ENCODE peak calls at places on chromosomes 13 and 19, in six cellular contexts. I is ascending aorta; J is CD4-positive, alpha-beta memory T cell; X is left ventricle myocardium inferior; K is esophagus muscularis mucosa; E is mammary epithelial cell. C is an unnamed sample.

GRCh38 chr19:33702606-33703437 is 81.1 kb downstream of the CHST8 start:
- DNase-seq in I (no peak), J (no peak), X (no peak), K (no peak), E (no peak), C (no peak)

GRCh38 chr19:18291590-18292459 is 10.4 kb upstream of the JUND start:
- DNase-seq in I (peak; percentile 94), J (peak; percentile 73), X (peak; percentile 86), K (no peak), E (peak; percentile 41), C (peak; percentile 83)

GRCh38 chr13:44049546-44049945 is 169.8 kb downstream of the LACC1 start:
- DNase-seq in I (no peak), J (no peak), X (no peak), K (no peak), E (no peak), C (no peak)

GRCh38 chr13:60032836-60033235 is 130.9 kb downstream of the DIAPH3 start:
- DNase-seq in I (no peak), J (no peak), X (no peak), K (no peak), E (no peak), C (no peak)

GRCh38 chr19:5828661-5829566 is 10.6 kb downstream of the FUT6 start:
- DNase-seq in I (no peak), J (no peak), X (peak; percentile 40), K (no peak), E (no peak), C (peak; percentile 20)

GRCh38 chr13:31161583-31162150 is at the start of gene HSPH1:
- DNase-seq in I (peak; percentile 99), J (peak; percentile 100), X (peak; percentile 99), K (peak; percentile 99), E (peak; percentile 99), C (peak; percentile 99)

GRCh38 chr19:13208131-13208963 is 58.1 kb downstream of the IER2 start:
- DNase-seq in I (peak; percentile 80), J (peak; percentile 48), X (peak; percentile 39), K (no peak), E (no peak), C (peak; percentile 66)

GRCh38 chr13:19767966-19768365 is 14.8 kb downstream of the PSPC1 start:
- DNase-seq in I (no peak), J (no peak), X (no peak), K (no peak), E (no peak), C (no peak)

GRCh38 chr13:97448503-97449251 is 14.7 kb downstream of the RAP2A start:
- DNase-seq in I (no peak), J (no peak), X (no peak), K (no peak), E (no peak), C (no peak)

GRCh38 chr13:97125051-97125809 is 96.9 kb upstream of the MBNL2 start:
- DNase-seq in I (no peak), J (no peak), X (no peak), K (no peak), E (peak; percentile 90), C (peak; percentile 94)

GRCh38 chr13:33582121-33582520 is 235.8 kb upstream of the RFC3 start:
- DNase-seq in I (no peak), J (no peak), X (no peak), K (no peak), E (no peak), C (peak; percentile 28)

GRCh38 chr19:3360494-3361383 is 5.6 kb upstream of the NFIC start:
- DNase-seq in I (peak; percentile 83), J (peak; percentile 64), X (peak; percentile 85), K (no peak), E (no peak), C (peak; percentile 76)

GRCh38 chr13:112606125-112607001 is 18.4 kb upstream of the TUBGCP3 start:
- DNase-seq in I (peak; percentile 95), J (peak; percentile 76), X (peak; percentile 93), K (peak; percentile 93), E (peak; percentile 80), C (peak; percentile 97)

GRCh38 chr13:62210951-62211350 is 795.3 kb upstream of the PCDH20 start:
- DNase-seq in I (no peak), J (no peak), X (no peak), K (no peak), E (no peak), C (no peak)

GRCh38 chr13:24692541-24692940 is 12.3 kb downstream of the ATP12A start:
- DNase-seq in I (peak; percentile 72), J (no peak), X (no peak), K (no peak), E (no peak), C (peak; percentile 52)

GRCh38 chr13:90293793-90294361 is 1053.6 kb upstream of the MIR17HG start:
- DNase-seq in I (no peak), J (no peak), X (no peak), K (no peak), E (no peak), C (no peak)

GRCh38 chr13:59531571-59532091 is 632.1 kb downstream of the DIAPH3 start:
- DNase-seq in I (peak; percentile 82), J (peak; percentile 8), X (peak; percentile 85), K (no peak), E (peak; percentile 51), C (peak; percentile 91)

GRCh38 chr19:588093-588742 is 1.5 kb upstream of the HCN2 start:
- DNase-seq in I (no peak), J (peak; percentile 62), X (peak; percentile 79), K (no peak), E (peak; percentile 75), C (peak; percentile 93)

GRCh38 chr13:99383946-99384345 is 76.7 kb upstream of the GPR183 start:
- DNase-seq in I (peak; percentile 25), J (no peak), X (no peak), K (no peak), E (no peak), C (no peak)

GRCh38 chr19:15250635-15250993 is 18.4 kb upstream of the EPHX3 start:
- DNase-seq in I (no peak), J (no peak), X (no peak), K (no peak), E (no peak), C (no peak)

GRCh38 chr13:113653264-113654174 is 4.5 kb downstream of the ATP4B start:
- DNase-seq in I (peak; percentile 48), J (no peak), X (peak; percentile 7), K (no peak), E (no peak), C (no peak)

GRCh38 chr19:57850553-57851017 is 926 bp downstream of the ZNF587 start:
- DNase-seq in I (no peak), J (no peak), X (no peak), K (no peak), E (peak; percentile 78), C (peak; percentile 54)

GRCh38 chr19:57559404-57560025 is at the start of gene ZNF550:
- DNase-seq in I (peak; percentile 94), J (peak; percentile 83), X (peak; percentile 92), K (peak; percentile 97), E (peak; percentile 85), C (peak; percentile 91)

GRCh38 chr19:6393982-6394412 is 1.0 kb upstream of the GTF2F1 start:
- DNase-seq in I (no peak), J (no peak), X (no peak), K (no peak), E (no peak), C (no peak)

DNA sequence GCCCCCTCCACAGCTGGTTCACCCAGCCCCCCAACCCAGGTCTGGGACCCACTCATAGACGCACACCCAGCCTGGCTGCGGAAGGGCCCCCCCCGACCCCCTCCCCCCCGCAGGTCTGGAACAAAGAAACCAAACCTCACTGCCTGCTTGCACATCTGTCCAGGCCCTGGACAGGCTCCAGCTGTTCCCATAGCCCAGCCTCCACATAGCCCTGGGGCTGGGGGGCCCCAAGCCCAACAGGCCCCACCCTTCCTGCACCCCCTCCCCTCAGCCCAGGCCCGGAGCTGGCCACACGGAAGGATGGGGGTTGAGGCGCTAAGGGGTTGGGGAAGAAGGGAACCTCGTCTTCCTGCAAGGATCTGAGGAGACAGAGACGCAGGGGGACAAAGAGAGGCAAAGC is 2.7 kb downstream of the KANK2 start:
- DNase-seq in I (no peak), J (no peak), X (no peak), K (no peak), E (no peak), C (peak; percentile 44)
- H3K4me3 ChIP-seq in I (peak overlapping the region; percentile 67), J (no peak overlapping the region), X (peak overlapping the region; percentile 84), K (peak overlapping the region; percentile 83), E (no peak overlapping the region), C (peak overlapping the region; percentile 97)

DNA sequence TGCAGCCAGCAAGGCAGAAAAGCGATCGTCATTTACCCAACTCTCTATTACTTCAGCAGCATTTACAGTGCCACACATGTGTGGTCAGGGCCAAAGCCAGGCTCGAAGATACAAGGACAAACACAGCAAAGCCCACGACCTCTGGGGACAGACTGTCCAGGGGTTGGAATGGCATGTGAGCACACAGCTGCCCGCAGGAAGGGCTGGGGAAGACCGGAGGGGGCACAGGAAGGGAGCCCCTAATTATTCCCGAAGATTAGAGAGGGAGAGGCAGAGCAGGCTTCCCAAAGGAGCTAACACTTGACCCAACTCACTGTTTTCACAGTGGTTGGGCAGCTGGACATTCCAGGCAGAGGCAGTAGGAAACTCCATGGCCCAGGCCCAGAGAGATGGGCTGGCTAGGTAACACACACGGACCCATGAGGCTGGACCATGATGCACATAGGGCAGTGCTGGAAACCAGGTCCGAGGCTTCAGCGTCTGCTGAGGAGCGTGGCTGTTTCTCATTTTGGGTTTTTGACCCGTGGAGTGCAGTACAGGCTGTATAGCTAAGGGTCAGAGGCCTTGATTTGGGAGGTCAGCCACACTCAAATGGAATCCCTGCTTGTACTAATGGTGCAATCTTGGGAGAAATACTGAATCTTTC is 179.8 kb downstream of the FOXO1 start:
- DNase-seq in I (peak; percentile 53), J (no peak), X (no peak), K (no peak), E (no peak), C (no peak)
- H3K4me1 ChIP-seq in I (no peaks in the 10 kb centered on the region), J (peaks cover 88% of the 10 kb centered on the region), X (peaks cover 18% of the 10 kb centered on the region), K (peaks cover 4% of the 10 kb centered on the region), E (peaks cover 2% of the 10 kb centered on the region), C (no peaks in the 10 kb centered on the region)

GRCh38 chr13:51814071-51814470 is 10.1 kb upstream of the DHRS12 start:
- DNase-seq in I (no peak), J (no peak), X (no peak), K (no peak), E (no peak), C (no peak)

GRCh38 chr13:51815848-51816247 is 11.9 kb upstream of the DHRS12 start:
- DNase-seq in I (no peak), J (no peak), X (no peak), K (no peak), E (no peak), C (no peak)

GRCh38 chr13:51816604-51817254 is 12.8 kb upstream of the DHRS12 start:
- DNase-seq in I (no peak), J (no peak), X (no peak), K (no peak), E (peak; percentile 76), C (no peak)

GRCh38 chr13:51817717-51818116 is 13.8 kb upstream of the DHRS12 start:
- DNase-seq in I (no peak), J (no peak), X (no peak), K (no peak), E (no peak), C (no peak)

GRCh38 chr13:51814825-51815650 is 11.1 kb upstream of the DHRS12 start:
- DNase-seq in I (peak; percentile 76), J (peak; percentile 74), X (peak; percentile 52), K (no peak), E (peak; percentile 67), C (peak; percentile 82)
- H3K4me3 ChIP-seq in I (peak overlapping the region; percentile 9), J (peak overlapping the region; percentile 12), X (peak overlapping the region; percentile 41), K (peak overlapping the region; percentile 30), E (peak overlapping the region; percentile 22), C (no peak overlapping the region)

DNA sequence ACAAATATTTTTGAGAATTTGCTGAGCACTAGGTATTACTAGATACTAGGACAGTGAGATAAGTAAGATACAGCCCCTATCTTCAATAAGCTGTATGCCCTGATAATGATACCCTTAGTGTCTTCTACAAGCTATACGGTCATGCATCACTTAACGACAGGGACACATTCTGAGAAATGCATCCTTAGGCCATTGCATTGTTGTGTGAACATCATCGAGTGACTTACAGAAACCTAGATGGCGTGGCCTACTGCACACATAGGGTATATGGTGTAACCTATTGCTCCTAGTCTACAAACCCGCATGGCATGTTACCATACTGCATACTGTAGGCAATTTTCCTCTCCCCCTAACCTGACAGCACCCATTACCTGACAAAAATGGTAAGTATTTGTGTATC is 64.9 kb downstream of the LRCH1 start:
- DNase-seq in I (no peak), J (no peak), X (no peak), K (no peak), E (no peak), C (no peak)
- H3K4me1 ChIP-seq in I (peaks cover 10% of the 10 kb centered on the region), J (peaks cover 4% of the 10 kb centered on the region), X (peaks cover 98% of the 10 kb centered on the region), K (peaks cover 84% of the 10 kb centered on the region), E (peaks cover 15% of the 10 kb centered on the region), C (peaks cover 52% of the 10 kb centered on the region)

C was measured in adipocyte.